ENCODE peak calls at places on chromosomes 1 and 21, in six cellular contexts. H is stomach, J is transverse colon, I is K562, N is suprapubic skin, R is H1. Q is an unnamed sample.

GRCh38 chr1:219130536-219130935 is 43.1 kb upstream of the LYPLAL1 start:
- DNase-seq in H (no peak), J (no peak), I (no peak), N (no peak), R (no peak), Q (no peak)

GRCh38 chr1:9892563-9893528 is 17.2 kb downstream of the CTNNBIP1 start:
- DNase-seq in H (peak; percentile 80), J (peak; percentile 17), I (no peak), N (no peak), R (no peak), Q (no peak)

GRCh38 chr1:64019818-64020217 is 183.6 kb upstream of the UBE2U start:
- DNase-seq in H (peak; percentile 41), J (peak; percentile 18), I (no peak), N (no peak), R (no peak), Q (no peak)

GRCh38 chr1:156746716-156747631 is 4.5 kb downstream of the HDGF start:
- DNase-seq in H (peak; percentile 88), J (peak; percentile 93), I (peak; percentile 87), N (peak; percentile 99), R (peak; percentile 91), Q (peak; percentile 96)

GRCh38 chr1:7827134-7827955 is 25.5 kb downstream of the UTS2 start:
- DNase-seq in H (no peak), J (no peak), I (peak; percentile 72), N (no peak), R (no peak), Q (no peak)

GRCh38 chr1:199701731-199702130 is 325.8 kb upstream of the NR5A2 start:
- DNase-seq in H (no peak), J (no peak), I (no peak), N (no peak), R (no peak), Q (no peak)

GRCh38 chr1:230047114-230047865 is 19.7 kb upstream of the GALNT2 start:
- DNase-seq in H (no peak), J (no peak), I (no peak), N (no peak), R (peak; percentile 50), Q (no peak)

GRCh38 chr1:230568008-230568407 is 74.3 kb upstream of the COG2 start:
- DNase-seq in H (peak; percentile 56), J (peak; percentile 66), I (no peak), N (no peak), R (peak; percentile 46), Q (peak; percentile 42)

GRCh38 chr1:167501513-167502191 is 16.7 kb downstream of the CD247 start:
- DNase-seq in H (no peak), J (no peak), I (no peak), N (no peak), R (peak; percentile 42), Q (no peak)

DNA sequence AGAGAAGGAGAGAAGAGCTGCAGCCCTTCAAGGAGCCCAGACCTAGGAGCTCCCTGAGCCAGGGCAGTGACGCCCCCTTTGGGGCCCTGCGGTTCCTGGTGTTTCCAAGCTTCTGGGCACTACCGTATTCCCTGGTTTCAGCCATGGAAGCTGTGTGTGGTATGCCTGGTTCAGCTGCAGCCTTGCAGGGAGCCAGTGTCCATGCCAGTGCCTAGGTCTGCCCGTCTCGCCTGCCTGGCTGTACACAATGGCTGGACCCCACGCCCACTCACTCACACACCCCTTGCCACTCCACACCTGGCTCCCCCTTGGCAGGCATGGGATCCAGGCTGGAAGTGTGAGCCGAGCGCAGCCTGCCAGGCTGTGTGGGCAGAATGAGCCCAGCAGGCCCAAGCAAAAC is 87.7 kb downstream of the ADARB1 start:
- DNase-seq in H (no peak), J (no peak), I (no peak), N (no peak), R (no peak), Q (no peak)
- TF ChIP-seq EP300 in H (no peak), J (no peak), I (no peak), N (no peak), R (no peak), Q (no peak)

GRCh38 chr1:30817548-30817947 is 60.0 kb upstream of the LAPTM5 start:
- DNase-seq in H (no peak), J (no peak), I (no peak), N (no peak), R (no peak), Q (no peak)

GRCh38 chr1:30817083-30817450 is 59.5 kb upstream of the LAPTM5 start:
- DNase-seq in H (no peak), J (no peak), I (no peak), N (no peak), R (no peak), Q (no peak)

GRCh38 chr1:30815556-30815955 is 58.0 kb upstream of the LAPTM5 start:
- DNase-seq in H (no peak), J (no peak), I (no peak), N (no peak), R (no peak), Q (no peak)

GRCh38 chr1:30814292-30814691 is 56.7 kb upstream of the LAPTM5 start:
- DNase-seq in H (no peak), J (no peak), I (no peak), N (no peak), R (no peak), Q (no peak)

DNA sequence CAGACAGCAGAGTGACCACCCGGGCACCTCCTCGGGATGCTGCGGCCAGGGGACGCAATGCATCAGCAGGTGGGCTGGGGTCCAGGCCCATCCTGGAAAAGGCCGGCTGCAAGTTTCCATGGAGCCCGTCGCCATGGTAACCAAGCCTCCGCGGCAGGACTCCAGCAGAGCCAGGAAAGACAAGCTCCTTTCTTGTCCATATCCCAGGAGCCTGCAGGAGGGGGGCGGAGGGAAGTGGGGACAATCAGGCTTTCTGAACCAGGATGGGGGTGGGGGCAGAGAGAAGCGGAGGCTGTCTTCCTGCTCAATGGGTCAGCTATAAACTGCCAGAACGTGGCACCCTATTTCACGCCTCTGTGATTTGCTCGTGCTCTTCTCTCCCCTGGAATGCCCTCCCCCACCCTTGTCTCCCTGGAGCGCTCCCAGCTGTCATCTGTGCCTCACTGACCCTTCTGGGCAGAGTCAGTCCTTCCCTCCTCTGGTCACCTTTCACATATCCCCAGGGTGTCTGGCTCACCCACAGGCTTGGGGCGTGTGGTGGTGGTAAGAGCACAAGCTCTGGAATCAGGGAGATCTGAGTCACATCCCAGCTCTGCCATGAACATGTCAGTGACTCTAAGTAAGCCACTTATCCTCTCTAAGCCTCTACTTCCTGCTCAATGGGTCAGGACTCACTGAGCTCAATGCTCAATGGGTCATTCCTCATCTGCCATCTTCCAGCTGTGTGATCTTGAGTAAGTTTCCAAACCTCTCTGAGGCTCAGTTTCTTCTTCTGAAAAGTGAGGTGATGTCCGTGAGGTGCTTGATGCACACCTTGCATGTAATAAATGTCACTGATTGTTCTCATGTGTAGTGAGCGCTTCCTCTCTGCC is 58.9 kb upstream of the LAPTM5 start:
- DNase-seq in H (no peak), J (peak; percentile 41), I (peak; percentile 41), N (no peak), R (peak; percentile 93), Q (no peak)
- H3K4me3 ChIP-seq in H (no peak overlapping the region), J (no peak overlapping the region), I (no peak overlapping the region), N (no peak overlapping the region), R (no peak overlapping the region), Q (no peak overlapping the region)

GRCh38 chr1:235908742-235909520 is 42.2 kb upstream of the LYST start:
- DNase-seq in H (no peak), J (no peak), I (no peak), N (no peak), R (no peak), Q (peak; percentile 58)
- TF ChIP-seq POLR2AphosphoS5 in H (no peak), J (no peak), I (no peak), N (no peak), R (no peak), Q (no peak)

DNA sequence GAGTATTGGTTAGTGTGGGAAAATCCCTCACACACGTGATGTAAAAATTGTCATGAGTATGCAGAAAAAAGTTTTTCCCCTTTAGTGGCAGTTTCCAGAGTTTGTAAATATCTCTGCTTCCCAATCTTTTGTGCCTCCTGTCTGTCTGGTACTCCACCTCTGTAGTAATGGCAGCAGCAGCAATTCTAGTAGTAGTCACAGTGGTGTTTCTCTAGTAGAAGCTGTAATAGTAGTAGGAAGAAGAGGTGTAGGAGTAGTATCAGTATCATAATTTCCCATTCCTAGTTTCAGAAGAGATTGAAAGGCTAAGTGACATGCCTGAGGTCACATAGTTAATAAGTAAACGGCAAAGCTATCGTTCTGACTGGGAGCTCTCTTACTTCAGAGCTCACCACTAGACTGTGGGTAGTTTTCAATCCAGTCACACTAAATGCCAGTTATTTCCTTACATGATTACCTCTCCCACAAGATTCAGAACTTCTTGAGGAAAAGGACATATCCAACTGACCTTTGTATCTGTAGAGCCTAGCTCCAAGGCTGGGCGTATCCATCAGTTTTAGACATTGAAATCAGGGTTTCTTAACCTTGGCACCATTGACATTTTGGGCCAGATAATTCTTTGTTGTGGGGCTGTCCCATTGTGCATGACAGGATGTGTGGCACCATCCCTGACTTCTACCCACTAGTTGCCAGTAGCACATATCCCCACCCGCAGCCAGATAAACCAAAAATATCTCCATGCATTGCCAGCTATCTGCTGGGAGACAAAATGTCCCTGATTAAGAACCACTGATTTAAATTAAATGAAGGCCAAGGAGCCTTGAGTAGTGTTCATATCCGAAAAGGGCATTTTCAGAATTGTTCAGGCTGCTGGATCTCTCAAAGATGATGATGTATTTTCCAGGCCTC is 135.9 kb downstream of the FGGY start:
- DNase-seq in H (no peak), J (no peak), I (no peak), N (no peak), R (no peak), Q (no peak)
- TF ChIP-seq EP300 in H (no peak), J (no peak), I (no peak), N (no peak), R (no peak), Q (no peak)

Q was measured in upper lobe of left lung.